ENCODE peak calls at places on chromosomes 3 and 15, in five cellular contexts. T is lower lobe of right lung, F is left ventricle myocardium inferior, J is prostate gland, H is body of pancreas. V is an unnamed sample.

GRCh38 chr15:74960995-74961588 is 4.5 kb upstream of the RPP25 start:
- DNase-seq in T (no peak), F (no peak), J (no peak), H (no peak), V (no peak)

GRCh38 chr3:48945432-48945831 is 26.8 kb downstream of the ARIH2 start:
- DNase-seq in H (no peak), F (no peak), T (no peak), J (no peak), V (no peak)

GRCh38 chr15:32691316-32692032 is 26.3 kb upstream of the GREM1 start:
- DNase-seq in J (no peak), F (no peak), H (no peak), T (no peak), V (no peak)

GRCh38 chr3:71478568-71478967 is 105.0 kb downstream of the FOXP1 start:
- DNase-seq in J (no peak), H (no peak), T (no peak), F (no peak), V (no peak)

GRCh38 chr3:177982034-177982433 is 554.2 kb upstream of the KCNMB2 start:
- DNase-seq in T (no peak), H (no peak), J (no peak), F (no peak), V (no peak)

GRCh38 chr15:55789066-55789660 is 46.2 kb upstream of the PRTG start:
- DNase-seq in H (no peak), F (peak), J (no peak), T (no peak), V (peak)

GRCh38 chr15:84391191-84391590 is 155.6 kb downstream of the GOLGA6L4 start:
- DNase-seq in H (no peak), J (no peak), F (no peak), T (no peak), V (no peak)

GRCh38 chr3:188918086-188918485 is 253.7 kb upstream of the TPRG1 start:
- DNase-seq in T (no peak), H (no peak), J (no peak), F (no peak), V (peak)

GRCh38 chr15:88012233-88012632 is 244.3 kb downstream of the NTRK3 start:
- DNase-seq in F (peak), J (no peak), T (no peak), H (no peak), V (no peak)

GRCh38 chr3:115359507-115359906 is 212.4 kb upstream of the ZBTB20 start:
- DNase-seq in T (no peak), H (no peak), F (no peak), J (no peak), V (peak)

GRCh38 chr15:67127925-67128324 is 62.5 kb downstream of the SMAD3 start:
- DNase-seq in T (no peak), H (no peak), J (no peak), F (no peak), V (no peak)

GRCh38 chr3:105368575-105369500 is 2.1 kb downstream of the ALCAM start:
- DNase-seq in T (peak), F (peak), J (peak), H (peak), V (peak)

GRCh38 chr15:91535856-91536500 is 317.5 kb upstream of the SLCO3A1 start:
- DNase-seq in J (no peak), T (no peak), F (no peak), H (no peak), V (no peak)

GRCh38 chr3:140298569-140299070 is 363.6 kb downstream of the CLSTN2 start:
- DNase-seq in F (no peak), J (no peak), H (no peak), T (no peak), V (no peak)

GRCh38 chr3:133996251-133996661 is 33.5 kb downstream of the SLCO2A1 start:
- DNase-seq in F (no peak), T (no peak), H (no peak), J (no peak), V (no peak)

GRCh38 chr15:48440084-48440483 is 108.9 kb downstream of the DUT start:
- DNase-seq in T (no peak), F (peak), J (no peak), H (no peak), V (no peak)

GRCh38 chr3:37592328-37592727 is 269.4 kb upstream of the CTDSPL start:
- DNase-seq in F (no peak), J (no peak), H (no peak), T (no peak), V (no peak)

GRCh38 chr3:123096701-123097100 is 29.9 kb downstream of the PDIA5 start:
- DNase-seq in J (no peak), T (no peak), H (peak), F (peak), V (no peak)

GRCh38 chr3:170599083-170599482 is 13.2 kb upstream of the SLC7A14 start:
- DNase-seq in J (no peak), F (no peak), H (no peak), T (no peak), V (peak)

GRCh38 chr3:71875461-71875947 is 90.6 kb upstream of the PROK2 start:
- DNase-seq in T (peak), F (peak), H (peak), J (peak), V (peak)

GRCh38 chr15:96716100-96716499 is 385.6 kb downstream of the NR2F2 start:
- DNase-seq in F (no peak), J (no peak), T (no peak), H (no peak), V (no peak)

GRCh38 chr3:149648525-149648924 is 9.3 kb downstream of the WWTR1 start:
- DNase-seq in F (no peak), J (no peak), H (peak), T (no peak), V (peak)

GRCh38 chr3:190701096-190701532 is 161.4 kb downstream of the GMNC start:
- DNase-seq in T (peak), F (peak), J (peak), H (peak), V (peak)

GRCh38 chr3:151301787-151302186 is 14.8 kb downstream of the GPR87 start:
- DNase-seq in H (no peak), T (no peak), F (no peak), J (no peak), V (no peak)

GRCh38 chr3:145259166-145259565 is 901.8 kb downstream of the PLOD2 start:
- DNase-seq in H (no peak), J (no peak), T (no peak), F (no peak), V (no peak)

GRCh38 chr3:186102687-186103086 is 6.2 kb downstream of the ETV5 start:
- DNase-seq in H (no peak), T (no peak), F (no peak), J (no peak), V (no peak)

GRCh38 chr3:188067932-188068331 is 86.0 kb upstream of the LPP start:
- DNase-seq in H (no peak), T (no peak), J (no peak), F (no peak), V (peak)

GRCh38 chr3:46968783-46969428 is 7.6 kb downstream of the CCDC12 start:
- DNase-seq in T (no peak), J (no peak), F (no peak), H (no peak), V (peak)

GRCh38 chr3:5095879-5096278 is 26.2 kb upstream of the ARL8B start:
- DNase-seq in F (peak), T (no peak), J (no peak), H (no peak), V (no peak)

GRCh38 chr15:75606711-75607684 is 18.5 kb downstream of the SNUPN start:
- DNase-seq in T (no peak), H (no peak), F (no peak), J (no peak), V (peak)

GRCh38 chr15:39267685-39268084 is 313.2 kb upstream of the THBS1 start:
- DNase-seq in F (no peak), J (no peak), H (no peak), T (no peak), V (no peak)

GRCh38 chr15:33310481-33311311 is at the start of gene RYR3:
- DNase-seq in J (no peak), H (no peak), F (no peak), T (no peak), V (no peak)

GRCh38 chr3:140406655-140407054 is 271.2 kb upstream of the TRIM42 start:
- DNase-seq in F (no peak), H (no peak), J (no peak), T (no peak), V (no peak)

GRCh38 chr3:101632586-101632985 is 44.3 kb downstream of the ZBTB11 start:
- DNase-seq in F (no peak), H (no peak), T (no peak), J (no peak), V (no peak)

GRCh38 chr15:82808634-82809041 is 790 bp upstream of the WHAMM start:
- DNase-seq in F (no peak), H (no peak), J (no peak), T (no peak), V (peak)

GRCh38 chr3:127914584-127914983 is 448 bp upstream of the KBTBD12 start:
- DNase-seq in J (no peak), H (no peak), T (no peak), F (no peak), V (peak)

GRCh38 chr3:127915937-127916480 is 977 bp downstream of the KBTBD12 start:
- DNase-seq in F (no peak), T (no peak), H (no peak), J (no peak), V (no peak)

GRCh38 chr3:127920738-127921137 is 5.7 kb downstream of the KBTBD12 start:
- DNase-seq in J (no peak), T (no peak), F (no peak), H (no peak), V (peak)

GRCh38 chr3:127911421-127911931 is 3.6 kb upstream of the KBTBD12 start:
- DNase-seq in T (no peak), F (no peak), J (peak), H (no peak), V (peak)

DNA sequence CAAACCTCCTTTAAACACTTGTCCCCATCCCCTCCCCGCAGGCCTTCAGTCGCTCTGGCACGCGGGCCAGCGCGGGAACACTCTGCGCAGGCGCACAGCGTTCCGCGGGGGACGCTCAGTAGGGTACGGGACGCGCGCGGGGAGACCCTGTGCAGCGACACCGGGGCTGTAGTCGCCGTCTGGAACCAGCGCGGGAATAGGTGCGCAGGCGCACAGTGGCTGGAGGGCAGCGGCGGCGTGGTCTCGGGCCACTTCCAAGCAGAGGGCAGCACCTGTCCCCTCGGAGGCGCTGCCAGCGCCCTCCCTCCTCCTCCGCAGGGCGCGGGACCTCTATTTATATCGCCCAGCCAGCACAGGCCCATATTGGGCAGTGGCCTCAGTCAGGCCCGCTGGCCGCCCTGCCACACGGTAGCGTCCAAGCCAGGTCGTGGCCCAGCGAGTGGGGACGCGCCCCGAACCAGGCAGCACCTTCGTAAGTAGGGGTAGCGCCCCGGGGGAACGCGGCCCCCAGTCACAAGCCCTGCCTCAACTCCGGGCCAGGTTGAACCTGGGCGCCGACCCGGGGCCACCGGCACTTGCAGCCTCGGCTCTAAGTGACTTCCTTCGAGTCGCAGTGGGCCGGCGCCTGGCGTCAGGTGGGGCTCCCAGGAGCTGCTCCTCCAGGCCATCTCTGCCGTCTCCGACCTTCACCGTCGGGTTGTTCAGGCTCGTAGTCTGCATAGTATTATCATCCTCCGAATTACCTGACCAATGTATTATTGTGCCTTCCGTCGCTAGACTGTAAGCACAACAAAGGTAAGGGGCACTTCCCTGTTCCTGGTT is at the start of gene KBTBD12:
- DNase-seq in T (peak), F (peak), J (no peak), H (peak), V (peak)
- H3K4me3 ChIP-seq in T (peak), F (peak), J (peak), H (peak), V (peak)

GRCh38 chr15:27694506-27695077 is 404.5 kb downstream of the OCA2 start:
- DNase-seq in H (no peak), J (no peak), T (no peak), F (no peak), V (no peak)
- H3K27ac ChIP-seq in H (no peak), J (no peak), T (no peak), F (no peak), V (no peak)

GRCh38 chr15:42069496-42070275 is 24.7 kb downstream of the PLA2G4D start:
- DNase-seq in T (no peak), F (no peak), H (no peak), J (no peak), V (no peak)

GRCh38 chr15:42069025-42069424 is 25.3 kb downstream of the PLA2G4D start:
- DNase-seq in J (no peak), T (no peak), F (no peak), H (no peak), V (no peak)

GRCh38 chr15:42070966-42071350 is 23.4 kb downstream of the PLA2G4D start:
- DNase-seq in H (no peak), F (no peak), T (no peak), J (no peak), V (no peak)

GRCh38 chr15:42071717-42072116 is 22.6 kb downstream of the PLA2G4D start:
- DNase-seq in T (no peak), H (no peak), J (no peak), F (no peak), V (no peak)

GRCh38 chr15:42070276-42070965 is 23.9 kb downstream of the PLA2G4D start:
- DNase-seq in H (no peak), J (no peak), F (no peak), T (no peak), V (no peak)
- H3K4me3 ChIP-seq in H (no peak), J (no peak), F (no peak), T (no peak), V (no peak)

DNA sequence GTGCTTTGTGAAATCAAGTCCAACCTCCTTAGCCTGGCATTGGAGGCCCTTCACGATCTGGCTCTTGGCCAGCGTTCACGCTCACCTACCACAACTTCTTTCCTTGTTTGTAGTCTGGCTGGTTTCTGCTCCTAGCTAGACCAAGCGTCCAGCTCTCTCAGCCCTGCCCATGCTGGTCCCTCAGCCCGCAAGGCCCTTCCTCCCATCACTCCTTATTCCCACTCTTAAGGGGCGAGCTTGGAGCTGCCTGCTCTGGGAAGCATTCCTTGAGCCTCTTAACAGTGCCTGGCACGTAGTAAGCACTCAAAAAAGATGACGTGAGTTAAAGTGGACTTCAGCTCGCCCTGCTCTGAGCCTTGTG is 8.7 kb downstream of the SLC6A6 start:
- DNase-seq in H (no peak), J (no peak), T (peak), F (no peak), V (no peak)
- H3K27ac ChIP-seq in H (no peak), J (no peak), T (peak), F (no peak), V (no peak)

GRCh38 chr3:156678216-156678615 is 3.8 kb downstream of the TIPARP start:
- DNase-seq in T (no peak), F (no peak), H (no peak), J (no peak), V (no peak)
- H3K4me3 ChIP-seq in T (no peak), F (no peak), H (no peak), J (no peak), V (no peak)

GRCh38 chr3:107260221-107260620 is 117.0 kb upstream of the CCDC54 start:
- DNase-seq in T (no peak), J (peak), F (no peak), H (no peak), V (no peak)
- H3K27ac ChIP-seq in T (no peak), J (peak), F (no peak), H (no peak), V (no peak)

V was measured in small intestine.